ENCODE peak calls at places on chromosomes 3 and 15, in five cellular contexts. A is stomach, I is A549, R is HepG2, H is tibial nerve. O is an unnamed sample.
A peak's percentile ranks its signal among the peaks of the same experiment; 100 is the strongest.

GRCh38 chr3:171812811-171813210 is 2.5 kb upstream of the PLD1 start:
- DNase-seq in H (no peak), I (no peak), R (no peak), A (no peak), O (no peak)

GRCh38 chr3:13420051-13420816 is at the start of gene NUP210:
- DNase-seq in A (peak; percentile 64), H (no peak), I (peak; percentile 64), R (peak; percentile 50), O (no peak)

GRCh38 chr3:151544164-151544548 is 83.3 kb upstream of the IGSF10 start:
- DNase-seq in A (no peak), H (no peak), R (no peak), I (no peak), O (no peak)

GRCh38 chr15:85412956-85413854 is 32.8 kb downstream of the AKAP13 start:
- DNase-seq in A (peak; percentile 65), R (peak; percentile 90), H (peak; percentile 20), I (peak; percentile 98), O (peak; percentile 21)

GRCh38 chr3:103963599-103963998 is 1403.1 kb upstream of the ALCAM start:
- DNase-seq in H (no peak), I (no peak), R (peak; percentile 57), A (no peak), O (no peak)

GRCh38 chr3:11060500-11061251 is 68.1 kb downstream of the SLC6A1 start:
- DNase-seq in A (peak; percentile 57), I (peak; percentile 75), H (peak; percentile 36), R (peak; percentile 12), O (peak; percentile 59)

GRCh38 chr15:79064496-79064895 is 26.1 kb downstream of the RASGRF1 start:
- DNase-seq in I (no peak), H (no peak), A (no peak), R (no peak), O (no peak)

GRCh38 chr15:82875411-82876003 is 66.1 kb downstream of the WHAMM start:
- DNase-seq in I (no peak), H (no peak), R (no peak), A (no peak), O (no peak)

GRCh38 chr3:133282239-133282638 is 117.6 kb upstream of the BFSP2 start:
- DNase-seq in I (no peak), H (no peak), A (no peak), R (no peak), O (no peak)

GRCh38 chr3:129417354-129417753 is 11.1 kb downstream of the EFCAB12 start:
- DNase-seq in I (no peak), A (no peak), H (no peak), R (no peak), O (no peak)

GRCh38 chr3:52800079-52800478 is 5.5 kb downstream of the ITIH3 start:
- DNase-seq in I (no peak), R (no peak), A (no peak), H (no peak), O (no peak)

GRCh38 chr3:52809149-52809548 is 14.6 kb downstream of the ITIH3 start:
- DNase-seq in R (no peak), H (no peak), I (no peak), A (no peak), O (no peak)

GRCh38 chr3:52801839-52802238 is 7.2 kb downstream of the ITIH3 start:
- DNase-seq in H (no peak), A (no peak), R (no peak), I (no peak), O (no peak)

GRCh38 chr3:52809821-52810377 is 15.3 kb downstream of the ITIH3 start:
- DNase-seq in R (no peak), A (no peak), I (no peak), H (no peak), O (no peak)

DNA sequence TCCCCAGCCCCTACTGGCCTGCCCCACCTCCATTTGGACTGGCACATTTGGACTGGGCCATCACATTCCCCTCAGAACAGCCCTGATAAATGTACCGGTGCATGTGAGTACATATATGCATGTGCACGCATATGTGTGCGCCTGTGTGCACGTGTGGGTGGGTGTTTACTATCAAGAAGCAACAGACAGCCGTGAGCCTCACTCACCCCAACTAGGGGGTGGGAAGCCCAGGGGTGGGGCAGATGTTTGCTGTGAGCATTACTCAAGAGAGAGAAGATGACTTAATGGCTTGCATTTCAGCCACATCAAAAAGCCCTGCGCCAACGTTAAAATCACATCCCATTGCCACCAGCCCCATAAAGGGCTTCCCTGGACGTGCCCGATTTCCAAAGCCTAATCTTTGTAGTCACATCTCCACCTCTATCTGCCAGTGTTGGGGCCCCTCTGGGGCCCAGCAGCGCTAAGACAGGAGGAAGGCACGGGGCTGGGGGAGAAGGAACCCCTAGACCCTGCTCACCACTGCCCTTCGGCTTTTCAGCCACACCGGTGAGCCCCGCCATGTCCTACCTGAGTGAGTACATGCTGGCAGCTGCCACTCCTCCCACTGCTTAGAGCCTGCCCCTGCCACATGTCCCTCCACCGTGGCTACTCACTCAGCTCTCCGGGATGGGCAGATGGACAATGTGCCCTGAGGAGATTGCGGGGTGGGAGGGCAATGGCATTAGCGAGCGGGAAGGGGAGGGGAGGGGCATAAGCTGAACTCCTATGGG is 10.9 kb downstream of the ITIH3 start:
- DNase-seq in R (no peak), H (no peak), I (no peak), A (no peak), O (no peak)
- H3K27ac ChIP-seq in R (no peak overlapping the region), H (no peak overlapping the region), I (no peak overlapping the region), A (no peak overlapping the region), O (no peak overlapping the region)

GRCh38 chr15:70376929-70377691 is 279.4 kb upstream of the TLE3 start:
- DNase-seq in H (no peak), R (no peak), I (no peak), A (peak; percentile 53), O (peak; percentile 55)
- H3K4me3 ChIP-seq in H (no peak overlapping the region), R (no peak overlapping the region), I (no peak overlapping the region), A (no peak overlapping the region), O (no peak overlapping the region)

DNA sequence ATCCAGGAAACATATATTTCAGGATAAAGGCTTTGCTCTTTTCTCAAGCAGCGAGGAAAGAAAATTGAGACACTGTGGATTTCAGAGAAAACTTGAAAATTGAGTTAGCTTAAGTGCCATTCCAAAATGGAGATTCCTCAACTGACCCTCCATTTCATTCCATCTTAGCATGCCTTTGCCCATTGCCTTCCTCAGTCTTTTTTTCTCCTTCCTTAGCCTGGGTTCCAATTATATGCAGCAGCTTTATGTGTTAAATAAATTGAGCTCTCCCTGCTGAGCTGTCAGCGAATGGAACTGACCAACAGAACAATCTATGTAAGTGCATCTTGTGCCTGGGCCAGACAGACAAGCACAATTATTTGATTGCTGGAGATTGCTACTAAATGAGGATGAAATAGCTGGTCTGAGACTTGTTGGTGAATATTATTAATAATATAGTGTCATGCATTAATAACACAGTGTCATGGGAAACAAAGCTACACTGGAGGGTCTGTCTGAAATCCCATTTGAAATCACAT is 6.9 kb upstream of the DNAJC19 start:
- DNase-seq in A (no peak), I (no peak), H (no peak), R (no peak), O (no peak)
- TF ChIP-seq EP300 in A (no peak), I (no peak), H (no peak), R (no peak), O (no peak)

GRCh38 chr3:46692566-46692983 is 904 bp downstream of the ALS2CL start:
- DNase-seq in A (peak; percentile 83), R (no peak), H (no peak), I (peak; percentile 36), O (no peak)

GRCh38 chr3:46695177-46695961 is 1.9 kb upstream of the ALS2CL start:
- DNase-seq in I (peak; percentile 31), H (peak; percentile 27), R (no peak), A (peak; percentile 39), O (no peak)

GRCh38 chr3:46694520-46694919 is 1.0 kb upstream of the ALS2CL start:
- DNase-seq in A (no peak), I (no peak), H (no peak), R (no peak), O (peak; percentile 39)

GRCh38 chr3:46693038-46693896 is at the start of gene ALS2CL:
- DNase-seq in H (no peak), A (peak; percentile 72), I (peak; percentile 32), R (no peak), O (peak; percentile 67)

DNA sequence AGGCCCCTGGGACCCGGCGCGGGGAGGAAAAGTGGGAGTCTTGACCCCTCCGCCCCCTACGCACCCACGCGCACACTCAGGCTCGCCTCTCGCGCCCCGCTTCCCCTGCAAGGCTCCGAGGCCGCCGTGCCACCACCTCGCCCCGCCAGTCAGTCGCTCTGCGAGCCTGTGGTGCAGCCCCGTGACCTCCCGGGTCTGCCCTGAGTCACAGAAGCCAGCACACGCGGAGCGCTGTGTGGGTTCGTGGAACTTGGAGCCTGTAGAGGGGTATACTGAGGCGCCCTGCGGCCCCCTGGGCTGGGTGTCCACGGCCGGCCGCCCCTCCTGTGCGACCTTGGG is 387 bp upstream of the ALS2CL start:
- DNase-seq in R (no peak), A (no peak), I (no peak), H (no peak), O (no peak)
- H3K27ac ChIP-seq in R (no peak overlapping the region), A (peak overlapping the region; percentile 82), I (peak overlapping the region; percentile 88), H (peak overlapping the region; percentile 1), O (peak overlapping the region; percentile 76)

O was measured in ovary.